ENCODE peak calls at places on chromosomes 12 and 14, in four cellular contexts. T is IMR-90, C is psoas muscle, G is fibroblast of lung. M is an unnamed sample.

GRCh38 chr12:122457627-122458026 is 35.2 kb upstream of the CLIP1 start:
- DNase-seq in T (no peak), C (no peak), G (no peak), M (no peak)

GRCh38 chr14:88468396-88468795 is 82.9 kb downstream of the SPATA7 start:
- DNase-seq in T (peak; percentile 92), G (peak; percentile 93), C (no peak), M (peak; percentile 80)

GRCh38 chr14:59103396-59103795 is 85.1 kb upstream of the DAAM1 start:
- DNase-seq in C (no peak), T (peak; percentile 71), G (peak; percentile 83), M (peak; percentile 55)

GRCh38 chr12:62632521-62632920 is 165.9 kb downstream of the MON2 start:
- DNase-seq in T (no peak), C (peak; percentile 71), G (peak; percentile 43), M (peak; percentile 60)

GRCh38 chr12:124487065-124487833 is 80.2 kb downstream of the NCOR2 start:
- DNase-seq in G (no peak), C (peak; percentile 58), T (no peak), M (no peak)

GRCh38 chr12:91974541-91974940 is 171.1 kb downstream of the BTG1 start:
- DNase-seq in C (no peak), T (peak; percentile 86), G (peak; percentile 74), M (peak; percentile 34)

GRCh38 chr12:63238892-63239291 is 87.9 kb upstream of the AVPR1A start:
- DNase-seq in C (no peak), G (no peak), T (no peak), M (no peak)

GRCh38 chr14:91116913-91117588 is 3.2 kb downstream of the DGLUCY start:
- DNase-seq in T (no peak), C (no peak), G (peak; percentile 15), M (no peak)

GRCh38 chr12:7588703-7589329 is 76.9 kb downstream of the APOBEC1 start:
- DNase-seq in T (peak; percentile 12), G (no peak), C (no peak), M (peak; percentile 72)

GRCh38 chr12:25504744-25505143 is 48.3 kb downstream of the LMNTD1 start:
- DNase-seq in G (no peak), T (no peak), C (no peak), M (no peak)

GRCh38 chr12:47686645-47687240 is 19.1 kb downstream of the RPAP3 start:
- DNase-seq in G (peak; percentile 45), T (peak; percentile 67), C (no peak), M (peak; percentile 40)

GRCh38 chr12:69240625-69240984 is 1.2 kb downstream of the CPSF6 start:
- DNase-seq in G (peak; percentile 22), T (peak; percentile 11), C (no peak), M (no peak)

GRCh38 chr14:92315050-92315785 is 7.7 kb upstream of the SLC24A4 start:
- DNase-seq in T (no peak), G (no peak), C (peak; percentile 80), M (no peak)

GRCh38 chr14:51650721-51651387 is 856 bp upstream of the FRMD6 start:
- DNase-seq in T (no peak), G (no peak), C (peak; percentile 58), M (no peak)

GRCh38 chr14:29895591-29896043 is 32.0 kb downstream of the PRKD1 start:
- DNase-seq in C (no peak), T (no peak), G (no peak), M (no peak)

GRCh38 chr12:76449993-76450392 is 101.8 kb upstream of the BBS10 start:
- DNase-seq in G (no peak), C (no peak), T (no peak), M (peak; percentile 35)

GRCh38 chr12:67698711-67699603 is 50.4 kb downstream of the DYRK2 start:
- DNase-seq in G (peak; percentile 67), T (peak; percentile 52), C (no peak), M (no peak)

GRCh38 chr12:64618953-64619590 is 8.8 kb downstream of the RASSF3 start:
- DNase-seq in G (peak; percentile 37), T (peak; percentile 78), C (no peak), M (peak; percentile 74)

GRCh38 chr12:26373606-26374495 is 178.5 kb downstream of the SSPN start:
- DNase-seq in T (no peak), G (peak; percentile 68), C (no peak), M (no peak)

GRCh38 chr14:53630336-53630735 is 326.3 kb downstream of the BMP4 start:
- DNase-seq in T (no peak), C (no peak), G (peak; percentile 44), M (no peak)

GRCh38 chr12:46674818-46675217 is 151.0 kb downstream of the SLC38A4 start:
- DNase-seq in G (no peak), C (no peak), T (no peak), M (no peak)

GRCh38 chr12:49068879-49069506 is 786 bp downstream of the RHEBL1 start:
- DNase-seq in T (no peak), C (no peak), G (no peak), M (no peak)

GRCh38 chr12:26987634-26988424 is 26.4 kb downstream of the TM7SF3 start:
- DNase-seq in C (no peak), G (peak; percentile 16), T (peak; percentile 17), M (peak; percentile 41)

GRCh38 chr12:6367969-6368892 is 7.1 kb downstream of the SCNN1A start:
- DNase-seq in C (no peak), T (no peak), G (no peak), M (no peak)

GRCh38 chr14:20427231-20428009 is 8.5 kb downstream of the KLHL33 start:
- DNase-seq in T (peak; percentile 71), G (peak; percentile 71), C (no peak), M (peak; percentile 80)

GRCh38 chr12:111126331-111126730 is 206.0 kb upstream of the MYL2 start:
- DNase-seq in T (no peak), C (no peak), G (no peak), M (no peak)

GRCh38 chr14:69319911-69320310 is 60.0 kb downstream of the GALNT16 start:
- DNase-seq in T (no peak), C (no peak), G (no peak), M (no peak)

GRCh38 chr12:104426926-104427546 is 29.7 kb upstream of the CHST11 start:
- DNase-seq in C (no peak), G (peak; percentile 93), T (peak; percentile 70), M (peak; percentile 50)

GRCh38 chr12:57240069-57240921 is 10.7 kb downstream of the STAC3 start:
- DNase-seq in C (peak; percentile 79), G (peak; percentile 40), T (peak; percentile 60), M (peak; percentile 55)
- TF ChIP-seq CTCF in C (no peak), G (no peak), T (no peak), M (no peak)

GRCh38 chr14:103530831-103531230 is 1.8 kb downstream of the TRMT61A start:
- DNase-seq in T (no peak), C (no peak), G (no peak), M (no peak)
- H3K4me3 ChIP-seq in T (no peak overlapping the region), C (no peak overlapping the region), G (no peak overlapping the region), M (no peak overlapping the region)

GRCh38 chr12:51190820-51191219 is 17.9 kb upstream of the TFCP2 start:
- DNase-seq in G (no peak), C (no peak), T (no peak), M (no peak)
- TF ChIP-seq CTCF in G (no peak), C (no peak), T (no peak), M (no peak)

DNA sequence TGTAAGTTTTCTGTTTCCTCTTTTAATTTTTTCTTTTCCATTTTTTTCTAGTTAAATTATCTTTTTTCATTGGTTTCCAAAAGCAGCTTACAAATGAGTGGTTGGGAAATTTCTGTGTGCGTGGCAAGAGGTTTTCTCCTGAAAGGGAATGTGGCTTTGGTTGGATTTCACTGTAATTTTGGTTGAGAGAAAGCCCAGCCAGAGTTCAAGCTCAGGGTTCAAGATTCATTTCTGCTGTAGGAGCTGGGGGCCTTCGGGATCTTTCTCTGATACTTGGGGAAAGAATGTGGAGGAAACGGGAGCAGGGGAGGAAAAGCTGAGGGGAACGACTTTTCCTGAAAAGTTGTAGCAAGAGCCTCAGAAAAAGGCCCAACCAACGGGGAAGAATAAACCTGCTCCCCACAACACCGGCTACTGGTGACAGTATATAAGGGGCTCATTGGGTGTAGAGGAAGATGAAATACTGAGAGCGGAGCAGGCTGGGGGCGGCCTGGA is 1.8 kb downstream of the HOXC10 start:
- DNase-seq in C (peak; percentile 41), T (no peak), G (no peak), M (no peak)
- H3K4me3 ChIP-seq in C (peak overlapping the region; percentile 79), T (no peak overlapping the region), G (no peak overlapping the region), M (peak overlapping the region; percentile 78)

GRCh38 chr12:42565633-42566032 is 23.9 kb downstream of the PRICKLE1 start:
- DNase-seq in T (no peak), C (no peak), G (no peak), M (no peak)

GRCh38 chr12:42570076-42570475 is 19.5 kb downstream of the PRICKLE1 start:
- DNase-seq in C (no peak), G (no peak), T (no peak), M (no peak)

GRCh38 chr12:42571327-42572009 is 18.1 kb downstream of the PRICKLE1 start:
- DNase-seq in G (no peak), T (no peak), C (no peak), M (no peak)

GRCh38 chr12:42565001-42565400 is 24.5 kb downstream of the PRICKLE1 start:
- DNase-seq in C (no peak), T (no peak), G (no peak), M (no peak)

DNA sequence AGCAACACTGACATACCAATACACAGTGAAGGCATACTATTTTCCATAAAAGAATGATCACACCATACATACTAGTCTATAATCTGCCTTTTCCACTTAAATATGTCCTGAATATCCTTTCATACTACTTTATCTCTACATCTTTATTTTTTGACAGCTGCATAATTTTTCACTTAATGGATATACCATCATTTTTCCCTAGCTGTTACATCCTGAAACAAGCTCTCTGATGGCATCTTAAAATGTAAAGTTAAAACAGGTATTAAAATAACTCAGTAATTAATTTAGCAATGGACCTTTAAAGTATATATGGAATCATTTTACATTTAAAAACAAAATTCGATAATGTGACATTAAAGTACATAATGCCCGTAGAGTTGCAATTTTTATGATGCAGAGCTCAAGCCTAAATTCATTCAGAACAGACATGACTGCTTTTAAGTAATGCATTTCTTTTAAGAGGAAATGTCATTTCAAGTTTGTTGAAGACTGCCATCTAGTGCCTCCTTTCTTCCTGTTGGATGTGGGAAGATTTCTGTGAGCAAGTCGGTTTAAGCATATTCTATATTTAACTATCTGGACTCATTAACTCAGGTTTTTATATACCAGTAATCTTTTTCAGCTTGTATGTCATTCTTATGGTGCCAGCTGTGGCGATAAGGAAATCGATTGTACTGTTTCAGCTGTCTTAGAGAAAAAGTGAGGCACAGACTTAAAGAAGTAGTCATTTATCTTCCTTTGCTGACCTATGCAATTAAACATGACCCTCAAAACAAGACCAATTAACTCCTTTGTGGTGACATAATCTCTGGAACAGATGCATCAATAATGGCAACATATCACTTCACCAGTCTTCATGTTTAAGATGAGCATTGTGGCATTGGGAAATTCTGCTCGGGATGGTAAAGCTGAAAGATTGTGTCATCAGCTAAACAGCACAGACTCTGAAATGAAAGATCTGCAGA is 20.3 kb downstream of the PRICKLE1 start:
- DNase-seq in G (peak; percentile 64), T (peak; percentile 80), C (no peak), M (no peak)
- TF ChIP-seq CTCF in G (peak; percentile 68), T (peak; percentile 69), C (peak; percentile 60), M (peak; percentile 56)

GRCh38 chr12:59715434-59715833 is 119.6 kb downstream of the SLC16A7 start:
- DNase-seq in T (no peak), C (no peak), G (no peak), M (no peak)

GRCh38 chr12:59717436-59717835 is 121.6 kb downstream of the SLC16A7 start:
- DNase-seq in G (no peak), T (no peak), C (no peak), M (no peak)

GRCh38 chr12:59710964-59711363 is 115.1 kb downstream of the SLC16A7 start:
- DNase-seq in T (no peak), C (no peak), G (no peak), M (no peak)

GRCh38 chr12:59719701-59720100 is 123.9 kb downstream of the SLC16A7 start:
- DNase-seq in T (no peak), G (no peak), C (no peak), M (no peak)

GRCh38 chr12:59716049-59716448 is 120.2 kb downstream of the SLC16A7 start:
- DNase-seq in T (peak; percentile 15), C (no peak), G (peak; percentile 26), M (no peak)
- H3K4me3 ChIP-seq in T (no peak overlapping the region), C (no peak overlapping the region), G (no peak overlapping the region), M (no peak overlapping the region)